ENCODE peak calls at places on chromosome 20, in nine cellular contexts. M is tibial nerve, Z is BJ, A is foreskin fibroblast, I is BE2C, S is cardiac muscle cell, L is fibroblast of lung, F is A549, J is Peyer's patch. Y is an unnamed sample.

GRCh38 chr20:35226126-35226774 is at the start of gene MMP24:
- DNase-seq in M (no peak), Z (no peak), A (no peak), I (no peak), S (no peak), L (no peak), F (no peak), J (no peak), Y (no peak)

GRCh38 chr20:53865905-53866786 is 204.2 kb downstream of the BCAS1 start:
- DNase-seq in M (peak), Z (no peak), A (peak), I (peak), S (peak), L (peak), F (peak), J (peak), Y (peak)

GRCh38 chr20:19003759-19004336 is 190.3 kb downstream of the SCP2D1 start:
- DNase-seq in M (no peak), Z (no peak), A (no peak), I (no peak), S (no peak), L (no peak), F (no peak), J (no peak), Y (no peak)

GRCh38 chr20:48736636-48737035 is 91.2 kb downstream of the PREX1 start:
- DNase-seq in M (no peak), Z (no peak), A (no peak), I (no peak), S (no peak), L (no peak), F (no peak), J (no peak), Y (no peak)

GRCh38 chr20:14790771-14791517 is 453.5 kb upstream of the FLRT3 start:
- DNase-seq in M (no peak), Z (peak), A (peak), I (no peak), S (no peak), L (peak), F (no peak), J (no peak), Y (peak)

GRCh38 chr20:22371843-22372242 is 212.5 kb downstream of the FOXA2 start:
- DNase-seq in M (no peak), Z (no peak), A (no peak), I (no peak), S (no peak), L (no peak), F (no peak), J (peak), Y (no peak)

GRCh38 chr20:35320396-35321126 is 28.3 kb upstream of the FAM83C start:
- DNase-seq in M (no peak), Z (no peak), A (peak), I (no peak), S (no peak), L (peak), F (no peak), J (no peak), Y (peak)

GRCh38 chr20:22490287-22491187 is 93.8 kb downstream of the FOXA2 start:
- DNase-seq in M (no peak), Z (no peak), A (no peak), I (no peak), S (peak), L (no peak), F (peak), J (no peak), Y (no peak)

GRCh38 chr20:41996951-41997350 is 378.8 kb upstream of the CHD6 start:
- DNase-seq in M (no peak), Z (no peak), A (no peak), I (no peak), S (no peak), L (no peak), F (no peak), J (no peak), Y (peak)

GRCh38 chr20:35561268-35561667 is 19.4 kb downstream of the ERGIC3 start:
- DNase-seq in M (no peak), Z (no peak), A (peak), I (peak), S (peak), L (peak), F (peak), J (peak), Y (peak)

GRCh38 chr20:31860431-31861345 is 9.6 kb downstream of the DUSP15 start:
- DNase-seq in M (no peak), Z (no peak), A (peak), I (no peak), S (peak), L (no peak), F (no peak), J (no peak), Y (peak)

GRCh38 chr20:55014766-55015165 is 539.4 kb downstream of the DOK5 start:
- DNase-seq in M (no peak), Z (no peak), A (no peak), I (no peak), S (no peak), L (no peak), F (no peak), J (no peak), Y (no peak)

GRCh38 chr20:25280051-25280573 is 32.2 kb downstream of the PYGB start:
- DNase-seq in M (no peak), Z (no peak), A (no peak), I (peak), S (no peak), L (no peak), F (no peak), J (peak), Y (no peak)

GRCh38 chr20:460180-460579 is 2.2 kb downstream of the TBC1D20 start:
- DNase-seq in M (no peak), Z (no peak), A (no peak), I (no peak), S (no peak), L (no peak), F (no peak), J (no peak), Y (no peak)

GRCh38 chr20:64041781-64042771 is 6.1 kb downstream of the C20orf204 start:
- DNase-seq in M (no peak), Z (no peak), A (peak), I (no peak), S (no peak), L (no peak), F (no peak), J (no peak), Y (no peak)

GRCh38 chr20:20513720-20514119 is 145.8 kb downstream of the INSM1 start:
- DNase-seq in M (no peak), Z (no peak), A (no peak), I (no peak), S (no peak), L (no peak), F (no peak), J (no peak), Y (no peak)

GRCh38 chr20:9493818-9494217 is 20.6 kb upstream of the LAMP5 start:
- DNase-seq in M (no peak), Z (no peak), A (no peak), I (no peak), S (no peak), L (peak), F (no peak), J (no peak), Y (no peak)

GRCh38 chr20:48776306-48776705 is 51.5 kb downstream of the PREX1 start:
- DNase-seq in M (no peak), Z (peak), A (peak), I (peak), S (no peak), L (peak), F (no peak), J (no peak), Y (peak)

GRCh38 chr20:25275813-25276532 is 28.1 kb downstream of the PYGB start:
- DNase-seq in M (no peak), Z (no peak), A (no peak), I (peak), S (no peak), L (no peak), F (no peak), J (no peak), Y (no peak)

GRCh38 chr20:32281711-32282110 is 4.3 kb downstream of the KIF3B start:
- DNase-seq in M (no peak), Z (no peak), A (no peak), I (no peak), S (no peak), L (no peak), F (no peak), J (no peak), Y (no peak)

GRCh38 chr20:44288252-44288651 is 22.8 kb downstream of the FITM2 start:
- DNase-seq in M (no peak), Z (no peak), A (no peak), I (no peak), S (no peak), L (no peak), F (no peak), J (no peak), Y (no peak)

GRCh38 chr20:1830240-1830639 is 65.0 kb upstream of the SIRPA start:
- DNase-seq in M (no peak), Z (peak), A (peak), I (peak), S (peak), L (peak), F (peak), J (no peak), Y (peak)

GRCh38 chr20:56730003-56730402 is 100.9 kb downstream of the TFAP2C start:
- DNase-seq in M (no peak), Z (no peak), A (no peak), I (no peak), S (no peak), L (no peak), F (peak), J (no peak), Y (no peak)

GRCh38 chr20:64036346-64037198 is 590 bp downstream of the C20orf204 start:
- DNase-seq in M (no peak), Z (no peak), A (no peak), I (no peak), S (no peak), L (peak), F (no peak), J (no peak), Y (no peak)

GRCh38 chr20:53943522-53944291 is 126.7 kb downstream of the BCAS1 start:
- DNase-seq in M (no peak), Z (no peak), A (peak), I (peak), S (peak), L (peak), F (peak), J (no peak), Y (peak)

GRCh38 chr20:25315418-25316210 is 67.7 kb downstream of the PYGB start:
- DNase-seq in M (no peak), Z (no peak), A (peak), I (no peak), S (no peak), L (no peak), F (no peak), J (no peak), Y (peak)

GRCh38 chr20:17963114-17963897 is 5.3 kb downstream of the SNX5 start:
- DNase-seq in M (no peak), Z (no peak), A (no peak), I (no peak), S (no peak), L (no peak), F (no peak), J (no peak), Y (no peak)

GRCh38 chr20:19012671-19013070 is 199.1 kb downstream of the SCP2D1 start:
- DNase-seq in M (no peak), Z (no peak), A (peak), I (no peak), S (no peak), L (no peak), F (no peak), J (no peak), Y (peak)

GRCh38 chr20:59743308-59743707 is 139.0 kb downstream of the PHACTR3 start:
- DNase-seq in M (no peak), Z (no peak), A (no peak), I (no peak), S (no peak), L (no peak), F (no peak), J (no peak), Y (no peak)

GRCh38 chr20:59742351-59743095 is 138.2 kb downstream of the PHACTR3 start:
- DNase-seq in M (no peak), Z (no peak), A (no peak), I (no peak), S (no peak), L (no peak), F (no peak), J (no peak), Y (no peak)

GRCh38 chr20:59745201-59745600 is 140.9 kb downstream of the PHACTR3 start:
- DNase-seq in M (no peak), Z (no peak), A (no peak), I (no peak), S (no peak), L (no peak), F (no peak), J (no peak), Y (no peak)

GRCh38 chr20:59744756-59745155 is 140.4 kb downstream of the PHACTR3 start:
- DNase-seq in M (no peak), Z (no peak), A (no peak), I (no peak), S (no peak), L (no peak), F (no peak), J (no peak), Y (no peak)

GRCh38 chr20:59743767-59744485 is 139.6 kb downstream of the PHACTR3 start:
- DNase-seq in M (no peak), Z (no peak), A (no peak), I (peak), S (no peak), L (no peak), F (no peak), J (no peak), Y (no peak)
- TF ChIP-seq CTCF in M (no peak), Z (no peak), A (no peak), I (no peak), S (no peak), L (no peak), F (no peak), J (no peak), Y (no peak)

GRCh38 chr20:58759947-58760346 is 67.3 kb downstream of the NPEPL1 start:
- DNase-seq in M (no peak), Z (no peak), A (no peak), I (no peak), S (no peak), L (no peak), F (no peak), J (no peak), Y (no peak)
- H3K4me3 ChIP-seq in M (no peak), Z (no peak), A (no peak), I (no peak), S (no peak), L (no peak), F (no peak), J (no peak), Y (no peak)

GRCh38 chr20:3470627-3471396 is at the start of gene ATRN:
- DNase-seq in M (peak), Z (peak), A (peak), I (peak), S (peak), L (peak), F (peak), J (peak), Y (peak)
- TF ChIP-seq CTCF in M (peak), Z (peak), A (no peak), I (no peak), S (no peak), L (no peak), F (no peak), J (peak), Y (no peak)

DNA sequence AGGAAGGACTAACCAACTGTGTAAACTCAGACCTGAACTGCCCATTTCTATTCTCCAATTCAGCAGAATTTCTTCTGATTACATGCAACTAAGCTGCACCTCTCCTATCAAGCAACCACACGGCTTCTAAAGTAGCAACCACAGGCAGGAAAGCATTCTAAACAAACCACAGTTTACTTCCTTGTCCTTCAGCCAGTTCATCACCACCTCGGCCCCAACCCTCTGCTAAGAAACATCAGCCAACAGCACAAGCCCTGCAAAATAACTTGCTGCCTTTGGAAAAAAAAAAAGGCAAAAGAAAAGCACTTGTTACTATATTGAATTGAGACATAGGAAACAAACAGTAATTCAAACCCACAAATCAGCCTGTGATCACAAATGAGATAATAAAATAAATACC is 140.3 kb downstream of the NFATC2 start:
- DNase-seq in M (no peak), Z (no peak), A (no peak), I (no peak), S (no peak), L (peak), F (no peak), J (peak), Y (peak)
- H3K4me3 ChIP-seq in M (no peak), Z (no peak), A (no peak), I (no peak), S (no peak), L (no peak), F (no peak), J (no peak), Y (no peak)

DNA sequence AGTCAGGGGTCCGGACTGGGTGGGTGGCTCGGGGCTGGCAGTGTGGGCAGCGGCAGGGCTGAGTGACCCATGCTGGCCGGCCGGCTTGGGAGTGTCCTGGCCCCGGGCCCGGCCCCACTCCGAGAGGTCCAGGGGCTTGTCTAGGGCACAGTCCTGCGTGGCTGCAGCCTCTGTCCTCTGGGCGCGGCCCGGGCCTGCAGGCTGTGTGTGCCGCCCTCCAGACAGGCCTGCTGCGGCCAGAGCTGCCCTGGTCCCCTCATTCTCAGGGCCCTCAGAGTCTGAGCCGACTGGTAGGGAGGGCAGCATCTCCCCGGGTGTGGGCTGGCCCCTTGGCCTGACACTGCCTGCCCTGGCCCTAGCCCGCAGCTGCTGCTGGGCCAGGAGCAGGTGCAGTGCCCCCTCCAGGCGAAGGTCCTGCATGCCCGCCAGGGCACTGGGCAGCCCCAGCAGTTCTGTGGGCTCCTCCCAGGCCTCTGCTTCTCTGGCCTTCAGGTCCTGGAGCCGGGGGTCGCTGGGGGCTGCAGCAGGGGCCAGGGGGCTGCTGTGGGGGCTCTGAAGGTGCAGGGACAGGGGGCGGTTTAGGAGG is 6.9 kb upstream of the CABLES2 start:
- DNase-seq in M (no peak), Z (no peak), A (no peak), I (no peak), S (no peak), L (no peak), F (peak), J (no peak), Y (no peak)
- TF ChIP-seq CTCF in M (no peak), Z (no peak), A (no peak), I (peak), S (peak), L (no peak), F (peak), J (peak), Y (peak)

GRCh38 chr20:40682104-40683045 is 6.7 kb downstream of the MAFB start:
- DNase-seq in M (no peak), Z (no peak), A (peak), I (no peak), S (no peak), L (peak), F (no peak), J (no peak), Y (no peak)

GRCh38 chr20:40681684-40682083 is 7.4 kb downstream of the MAFB start:
- DNase-seq in M (no peak), Z (no peak), A (no peak), I (no peak), S (no peak), L (no peak), F (no peak), J (no peak), Y (no peak)

GRCh38 chr20:40685349-40685748 is 3.7 kb downstream of the MAFB start:
- DNase-seq in M (no peak), Z (no peak), A (no peak), I (no peak), S (no peak), L (no peak), F (no peak), J (no peak), Y (no peak)

GRCh38 chr20:40683894-40684268 is 5.2 kb downstream of the MAFB start:
- DNase-seq in M (no peak), Z (no peak), A (no peak), I (no peak), S (no peak), L (no peak), F (no peak), J (no peak), Y (no peak)

GRCh38 chr20:40683221-40683893 is 5.7 kb downstream of the MAFB start:
- DNase-seq in M (no peak), Z (no peak), A (no peak), I (no peak), S (peak), L (no peak), F (no peak), J (no peak), Y (peak)
- H3K4me3 ChIP-seq in M (no peak), Z (no peak), A (peak), I (no peak), S (peak), L (no peak), F (peak), J (peak), Y (peak)

GRCh38 chr20:11178946-11179654 is 505.3 kb upstream of the JAG1 start:
- DNase-seq in M (no peak), Z (no peak), A (peak), I (no peak), S (no peak), L (peak), F (peak), J (no peak), Y (peak)
- TF ChIP-seq CTCF in M (no peak), Z (no peak), A (no peak), I (no peak), S (no peak), L (no peak), F (no peak), J (no peak), Y (no peak)

DNA sequence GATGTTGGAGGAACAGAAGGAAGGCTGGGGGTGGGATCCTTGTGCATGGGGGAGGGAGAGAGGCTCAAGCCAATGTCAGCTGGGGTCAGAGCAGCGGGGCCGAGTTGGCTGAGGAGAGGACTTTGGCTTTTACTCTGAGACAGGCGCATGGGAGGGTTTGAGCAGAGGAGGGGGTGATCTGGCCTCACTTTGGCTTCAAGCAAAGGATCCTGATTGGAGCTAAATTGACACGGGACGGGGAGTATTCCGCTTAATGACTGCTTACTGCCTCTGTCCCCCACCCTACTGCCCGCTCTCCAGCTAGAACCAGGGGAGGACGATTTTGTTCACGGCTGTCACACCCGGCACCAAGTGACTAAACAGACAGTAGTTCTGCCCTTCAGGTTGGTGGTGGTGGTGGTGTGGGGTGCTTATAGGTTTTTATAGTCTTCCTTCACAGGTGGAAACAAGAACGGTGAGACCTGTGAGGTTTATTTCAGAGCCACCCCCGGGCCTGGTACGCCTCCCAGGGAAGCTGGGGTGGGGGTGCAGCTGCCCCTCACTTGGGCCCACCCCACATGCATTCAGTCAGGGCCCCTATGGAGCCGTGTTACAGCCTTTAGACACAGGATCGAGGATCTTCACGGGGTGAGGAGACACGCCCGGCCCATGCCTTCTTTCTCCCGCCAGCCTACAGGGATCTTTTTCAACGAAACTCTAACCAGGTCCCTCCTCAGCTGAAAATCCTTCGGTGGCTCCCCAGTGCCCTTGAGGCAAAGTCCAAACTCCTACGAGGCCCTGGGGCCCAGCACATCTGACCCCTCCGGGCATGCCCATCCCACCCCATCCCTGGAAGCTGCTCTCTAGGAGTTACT is 1.3 kb upstream of the SNAI1 start:
- DNase-seq in M (no peak), Z (no peak), A (no peak), I (no peak), S (no peak), L (no peak), F (no peak), J (no peak), Y (no peak)
- H3K4me3 ChIP-seq in M (no peak), Z (no peak), A (no peak), I (no peak), S (no peak), L (no peak), F (no peak), J (no peak), Y (no peak)

Y was measured in cardiac fibroblast.